ENCODE peak calls at places on chromosomes 1 and 21, in four cellular contexts. V is pancreas, K is adrenal gland, W is left lung. O is an unnamed sample.

GRCh38 chr21:33558777-33559421 is 16.1 kb downstream of the SON start:
- DNase-seq in V (no peak), W (no peak), K (no peak), O (no peak)

GRCh38 chr21:33938381-33938780 is 22.8 kb upstream of the ATP5PO start:
- DNase-seq in K (no peak), W (no peak), V (no peak), O (no peak)

GRCh38 chr1:212613440-212614335 is 5.1 kb downstream of the ATF3 start:
- DNase-seq in V (no peak), K (no peak), W (no peak), O (no peak)

GRCh38 chr1:201539561-201540404 is 856 bp downstream of the NAV1 start:
- DNase-seq in W (no peak), V (no peak), K (peak; percentile 51), O (peak; percentile 85)

GRCh38 chr1:71399594-71399993 is 318.8 kb upstream of the ZRANB2 start:
- DNase-seq in K (no peak), W (no peak), V (no peak), O (no peak)

GRCh38 chr1:115877511-115877910 is 36.6 kb upstream of the NHLH2 start:
- DNase-seq in W (no peak), K (no peak), V (no peak), O (no peak)

GRCh38 chr1:175783126-175783722 is 39.8 kb upstream of the TNR start:
- DNase-seq in V (no peak), W (no peak), K (no peak), O (no peak)

GRCh38 chr1:25562101-25562927 is 18.9 kb downstream of the LDLRAP1 start:
- DNase-seq in V (no peak), W (no peak), K (peak; percentile 17), O (no peak)

GRCh38 chr1:165871311-165872067 is 44.1 kb downstream of the UCK2 start:
- DNase-seq in K (peak; percentile 56), V (no peak), W (peak; percentile 65), O (no peak)

GRCh38 chr1:45205910-45206721 is at the start of gene ZSWIM5:
- DNase-seq in V (peak; percentile 78), W (peak; percentile 48), K (peak; percentile 70), O (peak; percentile 84)

GRCh38 chr1:40476924-40477679 is at the start of gene ZFP69:
- DNase-seq in V (peak; percentile 60), W (peak; percentile 71), K (peak; percentile 50), O (no peak)

DNA sequence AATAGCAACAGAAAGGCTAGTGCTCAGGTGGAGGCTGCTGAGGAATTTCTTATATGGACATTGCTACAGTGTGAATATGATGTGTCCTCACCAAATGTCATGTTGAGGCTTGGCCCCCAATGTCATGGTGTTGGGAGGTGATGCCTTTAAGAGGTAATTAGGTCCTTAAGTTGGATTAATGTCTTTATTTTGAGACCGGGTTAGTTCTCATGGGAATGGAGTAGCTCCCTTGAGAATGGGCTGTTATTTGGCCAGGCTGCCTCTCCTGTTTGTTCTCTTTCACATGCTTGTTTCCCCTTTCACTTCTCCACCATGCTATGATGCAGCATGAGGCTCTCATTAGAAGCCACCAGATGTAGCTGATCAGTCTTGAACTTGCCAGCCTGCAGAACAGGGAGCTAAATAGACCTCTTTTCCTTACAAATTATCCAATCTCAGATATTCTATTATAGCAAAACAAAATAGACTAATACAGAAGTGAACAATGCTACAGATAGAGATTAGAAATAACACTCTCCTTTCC is 160.1 kb downstream of the NTMT2 start:
- DNase-seq in W (no peak), K (no peak), V (no peak), O (no peak)
- H3K27ac ChIP-seq in W (no peak overlapping the region), K (no peak overlapping the region), V (no peak overlapping the region), O (no peak overlapping the region)

DNA sequence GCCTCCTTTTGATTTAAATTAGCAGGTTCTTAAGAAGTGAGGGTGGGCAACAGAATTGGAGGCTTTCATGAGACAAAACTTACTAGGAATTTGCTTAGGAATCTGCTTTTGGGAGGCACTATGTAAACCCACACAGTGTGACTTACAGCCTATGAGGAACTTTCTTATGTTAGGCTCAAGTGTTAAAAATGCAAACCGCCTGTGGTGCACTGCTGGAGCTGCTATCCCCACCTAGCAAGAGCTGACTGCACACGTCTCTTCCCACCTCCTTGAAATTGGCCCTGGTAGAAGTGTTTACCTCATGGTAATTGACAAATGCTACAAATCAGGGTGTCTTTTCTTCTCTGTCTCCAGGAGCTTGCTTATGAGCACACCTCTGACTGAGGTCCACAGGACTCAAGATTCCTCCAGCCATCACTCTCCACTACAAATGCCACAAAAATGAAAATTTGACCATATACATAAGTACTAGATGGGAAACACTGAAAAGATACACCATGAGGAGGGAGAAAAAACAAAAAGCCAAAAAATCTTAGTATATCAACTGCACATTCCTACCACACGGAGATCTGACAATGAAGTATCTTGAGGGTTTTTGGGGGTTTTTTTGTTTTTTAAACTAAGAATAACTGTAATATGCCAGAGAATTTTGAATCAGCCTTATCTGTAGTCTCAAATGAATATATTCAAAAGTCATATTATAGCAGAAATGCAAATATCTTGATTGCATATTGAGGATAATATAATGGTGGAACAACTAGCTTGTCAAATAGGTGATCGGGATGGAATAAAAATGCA is 18.2 kb upstream of the NPL start:
- DNase-seq in K (no peak), V (no peak), W (no peak), O (no peak)
- TF ChIP-seq CTCF in K (no peak), V (no peak), W (no peak), O (no peak)

GRCh38 chr21:22209304-22209700 is 1211.1 kb downstream of the NCAM2 start:
- DNase-seq in W (no peak), V (no peak), K (no peak), O (no peak)
- H3K4me3 ChIP-seq in W (no peak overlapping the region), V (no peak overlapping the region), K (no peak overlapping the region), O (no peak overlapping the region)

GRCh38 chr1:67672260-67672803 is 12.7 kb upstream of the GADD45A start:
- DNase-seq in K (no peak), V (no peak), W (no peak), O (no peak)

GRCh38 chr1:67676946-67677345 is 8.1 kb upstream of the GADD45A start:
- DNase-seq in V (no peak), W (no peak), K (no peak), O (no peak)

GRCh38 chr1:67674260-67675011 is 10.6 kb upstream of the GADD45A start:
- DNase-seq in W (peak; percentile 34), V (no peak), K (peak; percentile 50), O (no peak)

GRCh38 chr1:67675800-67676199 is 9.2 kb upstream of the GADD45A start:
- DNase-seq in V (no peak), K (no peak), W (no peak), O (no peak)

DNA sequence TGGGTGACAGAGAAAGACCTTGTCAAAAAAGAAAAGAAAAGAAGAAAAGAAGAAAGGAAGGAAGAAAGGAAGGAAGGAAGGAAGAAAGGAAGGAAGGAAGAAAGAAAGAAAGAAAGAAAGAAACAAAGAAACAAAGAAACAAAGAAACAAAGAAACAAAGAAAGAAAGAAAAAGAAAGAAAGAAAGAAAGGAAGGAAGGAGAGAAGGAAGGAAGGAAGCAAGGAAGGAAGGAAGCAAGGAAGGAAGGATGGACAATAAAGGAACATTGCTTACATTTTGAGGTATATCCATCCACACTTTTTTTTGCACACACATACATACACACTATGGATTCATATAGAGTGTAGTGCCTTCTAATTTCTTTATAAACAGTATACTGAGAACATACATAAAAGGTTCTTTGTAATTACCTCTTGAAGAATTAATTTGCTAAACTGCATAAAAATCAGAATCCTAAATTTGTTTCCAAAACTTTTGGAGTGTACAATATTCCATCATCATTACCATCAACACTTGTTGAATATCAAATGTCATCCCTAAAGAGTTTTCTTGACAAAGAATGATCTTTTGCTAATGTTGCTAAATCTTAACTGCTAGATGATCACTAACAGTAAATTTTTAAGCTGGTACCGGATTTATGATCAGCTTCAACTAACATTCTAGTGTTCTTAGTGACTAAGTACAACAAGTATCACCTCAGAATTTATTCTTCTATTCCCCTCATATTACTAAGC is 11.4 kb upstream of the GADD45A start:
- DNase-seq in V (no peak), K (no peak), W (no peak), O (no peak)
- H3K27ac ChIP-seq in V (no peak overlapping the region), K (no peak overlapping the region), W (no peak overlapping the region), O (no peak overlapping the region)

GRCh38 chr1:52855584-52855983 is 13.0 kb downstream of the ZYG11A start:
- DNase-seq in K (no peak), W (no peak), V (no peak), O (no peak)

GRCh38 chr1:52852854-52853253 is 10.3 kb downstream of the ZYG11A start:
- DNase-seq in W (no peak), V (no peak), K (no peak), O (no peak)

GRCh38 chr1:52862666-52863458 is 20.3 kb downstream of the ZYG11A start:
- DNase-seq in K (no peak), V (no peak), W (no peak), O (no peak)

GRCh38 chr1:52856026-52856425 is 13.5 kb downstream of the ZYG11A start:
- DNase-seq in W (no peak), K (no peak), V (no peak), O (no peak)

GRCh38 chr1:52857443-52857842 is 14.9 kb downstream of the ZYG11A start:
- DNase-seq in V (no peak), W (no peak), K (no peak), O (no peak)
- TF ChIP-seq CTCF in V (no peak), W (no peak), K (no peak), O (no peak)

GRCh38 chr21:25790122-25790951 is 55.6 kb downstream of the GABPA start:
- DNase-seq in W (no peak), V (peak; percentile 16), K (peak; percentile 22), O (no peak)
- H3K4me3 ChIP-seq in W (no peak overlapping the region), V (peak overlapping the region; percentile 43), K (peak overlapping the region; percentile 26), O (peak overlapping the region; percentile 53)